ENCODE peak calls at places on chromosome 15, in four cellular contexts. C is B cell, E is endothelial cell, P is body of pancreas. B is an unnamed sample.
A peak's percentile ranks its signal among the peaks of the same experiment; 100 is the strongest.

GRCh38 chr15:27867861-27868260 is 231.3 kb downstream of the OCA2 start:
- DNase-seq in C (no peak), E (no peak), P (no peak), B (no peak)

GRCh38 chr15:44435893-44436667 is 8.7 kb downstream of the CTDSPL2 start:
- DNase-seq in C (no peak), E (no peak), P (no peak), B (peak; percentile 41)

GRCh38 chr15:50046159-50046558 is 72.9 kb downstream of the ATP8B4 start:
- DNase-seq in C (no peak), E (no peak), P (no peak), B (no peak)

GRCh38 chr15:90268415-90268814 is 2.9 kb downstream of the NGRN start:
- DNase-seq in C (no peak), E (no peak), P (no peak), B (no peak)

GRCh38 chr15:60781211-60781713 is 302.3 kb upstream of the ICE2 start:
- DNase-seq in C (no peak), E (no peak), P (no peak), B (no peak)

GRCh38 chr15:27826411-27826810 is 272.7 kb downstream of the OCA2 start:
- DNase-seq in C (no peak), E (no peak), P (no peak), B (no peak)

GRCh38 chr15:81155375-81156218 is 21.5 kb downstream of the CFAP161 start:
- DNase-seq in C (no peak), E (no peak), P (peak; percentile 46), B (peak; percentile 51)

GRCh38 chr15:101056366-101057334 is 137.5 kb downstream of the LRRK1 start:
- DNase-seq in C (no peak), E (no peak), P (no peak), B (no peak)

GRCh38 chr15:58583171-58583908 is 151.5 kb downstream of the LIPC start:
- DNase-seq in C (no peak), E (no peak), P (no peak), B (no peak)

GRCh38 chr15:55151621-55152020 is 45.1 kb downstream of the RSL24D1 start:
- DNase-seq in C (no peak), E (no peak), P (no peak), B (no peak)

GRCh38 chr15:29104566-29104880 is 165.1 kb downstream of the NSMCE3 start:
- DNase-seq in C (no peak), E (no peak), P (no peak), B (no peak)

GRCh38 chr15:45197512-45197911 is 9.7 kb upstream of the SHF start:
- DNase-seq in C (no peak), E (no peak), P (no peak), B (no peak)

GRCh38 chr15:73051402-73051810 is 857 bp upstream of the NEO1 start:
- DNase-seq in C (no peak), E (no peak), P (peak; percentile 87), B (no peak)

GRCh38 chr15:51621917-51622268 is 678 bp downstream of the DMXL2 start:
- DNase-seq in C (peak; percentile 44), E (peak; percentile 40), P (peak; percentile 51), B (peak; percentile 55)
- TF ChIP-seq CTCF in C (no peak), E (no peak), P (no peak), B (peak; percentile 12)

DNA sequence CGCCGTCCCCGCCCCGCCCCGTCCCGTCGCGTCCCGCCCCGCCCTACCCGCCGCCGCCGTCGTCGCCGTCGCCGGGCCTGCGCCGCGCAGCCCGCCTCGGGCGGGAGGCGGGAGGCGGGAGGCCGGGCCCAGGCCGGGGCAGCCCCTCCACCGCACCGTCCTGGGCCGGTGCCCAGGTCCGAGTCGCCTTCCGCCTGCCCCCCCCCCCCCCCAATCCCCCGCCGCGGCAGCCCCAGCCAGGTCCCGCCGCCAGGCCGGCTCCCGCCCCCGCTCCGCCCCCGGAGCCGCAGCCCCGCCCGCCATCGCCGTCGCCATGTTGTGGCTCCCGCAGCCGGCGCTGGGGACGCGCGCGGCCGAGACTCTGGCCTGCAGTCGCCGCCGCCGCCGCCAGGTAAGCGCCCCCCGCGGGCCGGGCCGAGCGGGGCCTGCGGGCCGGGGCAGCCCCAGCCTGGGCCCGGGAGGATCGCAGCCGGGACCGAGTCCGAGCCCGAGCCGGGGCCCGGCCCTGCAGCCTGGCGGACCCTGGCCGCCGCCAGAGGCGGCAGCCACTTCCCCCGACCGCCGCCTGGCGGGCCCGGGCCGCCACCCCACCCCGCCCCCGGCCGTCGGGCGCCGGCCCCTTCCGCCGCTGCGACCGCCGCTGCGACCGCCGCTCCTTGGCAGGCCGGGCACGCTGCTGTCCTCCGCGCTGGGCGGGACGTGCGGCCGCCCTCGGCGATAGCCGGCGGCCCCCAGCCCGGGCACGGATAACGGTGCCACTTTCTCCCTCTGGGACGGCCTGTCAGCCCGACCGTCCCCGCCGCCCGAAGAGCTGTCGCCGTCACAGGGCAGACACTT is at the start of gene ZNF592:
- DNase-seq in C (peak; percentile 77), E (peak; percentile 78), P (peak; percentile 88), B (peak; percentile 58)
- TF ChIP-seq CTCF in C (no peak), E (no peak), P (no peak), B (no peak)

GRCh38 chr15:97806731-97807130 is 153.8 kb upstream of the ARRDC4 start:
- DNase-seq in C (no peak), E (no peak), P (no peak), B (no peak)

DNA sequence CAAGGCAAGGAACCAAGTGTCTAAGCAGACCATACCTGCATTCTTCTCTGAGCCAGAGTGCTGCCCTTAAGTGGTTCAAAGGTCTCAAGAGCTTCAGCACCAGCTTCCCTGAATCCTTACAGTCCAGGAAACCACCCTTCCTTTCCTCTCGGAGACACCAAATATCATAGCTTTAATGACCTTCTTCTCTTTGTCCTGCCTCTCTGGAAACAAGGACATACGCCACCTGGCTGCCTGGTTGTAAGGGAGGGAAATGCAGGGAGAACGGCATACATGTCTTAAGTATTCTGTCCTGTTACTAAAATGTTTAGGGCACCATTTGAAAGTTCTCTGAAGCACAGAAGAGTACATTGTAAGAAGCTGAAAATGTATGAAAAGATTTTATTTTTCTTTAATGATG is 155.6 kb upstream of the ARRDC4 start:
- DNase-seq in C (no peak), E (no peak), P (no peak), B (no peak)
- TF ChIP-seq CTCF in C (no peak), E (no peak), P (no peak), B (no peak)

GRCh38 chr15:77527164-77527778 is 105.4 kb downstream of the LINGO1 start:
- DNase-seq in C (no peak), E (no peak), P (no peak), B (no peak)
- TF ChIP-seq CTCF in C (no peak), E (no peak), P (no peak), B (no peak)